ENCODE peak calls at places on chromosomes 6 and 20, in five cellular contexts. One of them, this sample, is unnamed.

GRCh38 chr6:18081025-18081668 is 41.3 kb downstream of the NHLRC1 start:
- DNase-seq in HepG2: peak; percentile 89
- DNase-seq in GM12878: no peak
- DNase-seq in A549: peak; percentile 80
- DNase-seq in H1: no peak
- DNase-seq in this sample: no peak

GRCh38 chr6:149032599-149033405 is 284.7 kb upstream of the TAB2 start:
- DNase-seq in HepG2: peak; percentile 98
- DNase-seq in H1: no peak
- DNase-seq in A549: peak; percentile 83
- DNase-seq in GM12878: peak; percentile 92
- DNase-seq in this sample: no peak

GRCh38 chr20:43372051-43372450 is 85.6 kb upstream of the SRSF6 start:
- DNase-seq in A549: no peak
- DNase-seq in HepG2: no peak
- DNase-seq in H1: no peak
- DNase-seq in GM12878: no peak
- DNase-seq in this sample: no peak

GRCh38 chr6:44715925-44716324 is 328.4 kb downstream of the CDC5L start:
- DNase-seq in HepG2: no peak
- DNase-seq in A549: no peak
- DNase-seq in GM12878: no peak
- DNase-seq in H1: no peak
- DNase-seq in this sample: no peak

GRCh38 chr6:123306334-123306733 is 310.3 kb downstream of the CLVS2 start:
- DNase-seq in GM12878: no peak
- DNase-seq in H1: no peak
- DNase-seq in A549: no peak
- DNase-seq in HepG2: no peak
- DNase-seq in this sample: no peak

GRCh38 chr6:167116109-167116837 is 6.6 kb upstream of the CCR6 start:
- DNase-seq in GM12878: no peak
- DNase-seq in A549: no peak
- DNase-seq in HepG2: no peak
- DNase-seq in H1: no peak
- DNase-seq in this sample: no peak

GRCh38 chr6:170132011-170132521 is 158.8 kb downstream of the DLL1 start:
- DNase-seq in A549: no peak
- DNase-seq in H1: peak; percentile 33
- DNase-seq in HepG2: no peak
- DNase-seq in GM12878: no peak
- DNase-seq in this sample: no peak

GRCh38 chr20:62253398-62253797 is 15.1 kb downstream of the OSBPL2 start:
- DNase-seq in H1: no peak
- DNase-seq in A549: no peak
- DNase-seq in HepG2: no peak
- DNase-seq in GM12878: no peak
- DNase-seq in this sample: no peak

GRCh38 chr20:11003341-11003740 is 329.5 kb upstream of the JAG1 start:
- DNase-seq in A549: no peak
- DNase-seq in H1: no peak
- DNase-seq in GM12878: no peak
- DNase-seq in HepG2: no peak
- DNase-seq in this sample: no peak

GRCh38 chr6:108544586-108544985 is 16.1 kb upstream of the FOXO3 start:
- DNase-seq in GM12878: no peak
- DNase-seq in HepG2: no peak
- DNase-seq in A549: no peak
- DNase-seq in H1: no peak
- DNase-seq in this sample: no peak

GRCh38 chr6:12164508-12164770 is 125.7 kb upstream of the EDN1 start:
- DNase-seq in HepG2: no peak
- DNase-seq in GM12878: no peak
- DNase-seq in A549: no peak
- DNase-seq in H1: no peak
- DNase-seq in this sample: no peak

GRCh38 chr6:165245287-165245686 is 64.1 kb downstream of the C6orf118 start:
- DNase-seq in H1: no peak
- DNase-seq in GM12878: no peak
- DNase-seq in HepG2: no peak
- DNase-seq in A549: peak; percentile 18
- DNase-seq in this sample: no peak

GRCh38 chr6:16731503-16732018 is 29.7 kb downstream of the ATXN1 start:
- DNase-seq in HepG2: no peak
- DNase-seq in GM12878: peak; percentile 61
- DNase-seq in H1: no peak
- DNase-seq in A549: no peak
- DNase-seq in this sample: no peak

GRCh38 chr6:2450546-2450945 is 205.1 kb upstream of the GMDS start:
- DNase-seq in H1: no peak
- DNase-seq in GM12878: no peak
- DNase-seq in HepG2: no peak
- DNase-seq in A549: no peak
- DNase-seq in this sample: no peak

GRCh38 chr20:62401331-62401779 is 5.7 kb downstream of the CABLES2 start:
- DNase-seq in GM12878: no peak
- DNase-seq in HepG2: no peak
- DNase-seq in H1: peak; percentile 85
- DNase-seq in A549: peak; percentile 61
- DNase-seq in this sample: peak; percentile 49

GRCh38 chr6:147930743-147931142 is 411.9 kb upstream of the SASH1 start:
- DNase-seq in H1: no peak
- DNase-seq in HepG2: no peak
- DNase-seq in GM12878: no peak
- DNase-seq in A549: no peak
- DNase-seq in this sample: no peak

GRCh38 chr6:153879826-153880225 is 159.2 kb upstream of the OPRM1 start:
- DNase-seq in HepG2: no peak
- DNase-seq in A549: no peak
- DNase-seq in H1: no peak
- DNase-seq in GM12878: no peak
- DNase-seq in this sample: no peak

GRCh38 chr6:170227996-170228550 is 62.8 kb downstream of the DLL1 start:
- DNase-seq in HepG2: no peak
- DNase-seq in GM12878: no peak
- DNase-seq in H1: no peak
- DNase-seq in A549: no peak
- DNase-seq in this sample: no peak

GRCh38 chr6:54916858-54917257 is 70.3 kb downstream of the FAM83B start:
- DNase-seq in GM12878: no peak
- DNase-seq in H1: no peak
- DNase-seq in A549: peak; percentile 32
- DNase-seq in HepG2: no peak
- DNase-seq in this sample: no peak

GRCh38 chr20:25584905-25585704 is at the start of gene NINL:
- DNase-seq in HepG2: peak; percentile 82
- DNase-seq in GM12878: no peak
- DNase-seq in A549: peak; percentile 85
- DNase-seq in H1: peak; percentile 89
- DNase-seq in this sample: peak; percentile 24
- TF ChIP-seq KDM1A in HepG2: no peak
- TF ChIP-seq KDM1A in GM12878: no peak
- TF ChIP-seq KDM1A in A549: no peak
- TF ChIP-seq KDM1A in H1: no peak
- TF ChIP-seq KDM1A in this sample: no peak

DNA sequence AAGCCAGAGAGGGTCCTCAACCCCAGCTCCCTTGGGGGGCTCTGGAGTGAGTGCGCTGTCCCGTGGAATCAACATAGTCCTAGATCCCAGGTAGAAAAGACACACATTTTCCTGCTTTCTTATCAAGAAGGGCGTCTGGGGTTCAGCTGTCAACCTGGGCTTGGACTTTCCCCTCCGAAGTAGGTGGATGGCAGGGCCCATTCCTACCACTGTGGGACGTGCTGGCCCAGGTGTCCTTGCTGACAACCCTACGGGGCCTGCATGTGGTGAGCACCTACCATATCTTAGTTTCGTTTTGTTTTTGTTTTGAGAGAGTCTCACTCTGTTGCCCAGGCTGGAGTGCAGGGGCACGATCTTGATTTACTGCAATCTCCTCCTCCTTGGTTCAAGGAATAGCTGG is 42.4 kb downstream of the MYT1 start:
- DNase-seq in GM12878: no peak
- DNase-seq in H1: no peak
- DNase-seq in A549: no peak
- DNase-seq in HepG2: no peak
- DNase-seq in this sample: no peak
- TF ChIP-seq KDM1A in GM12878: no peak
- TF ChIP-seq KDM1A in H1: no peak
- TF ChIP-seq KDM1A in A549: no peak
- TF ChIP-seq KDM1A in HepG2: no peak
- TF ChIP-seq KDM1A in this sample: no peak

GRCh38 chr6:37474316-37474715 is 25.4 kb downstream of the CCDC167 start:
- DNase-seq in H1: no peak
- DNase-seq in A549: no peak
- DNase-seq in HepG2: no peak
- DNase-seq in GM12878: no peak
- DNase-seq in this sample: no peak
- TF ChIP-seq KDM1A in H1: no peak
- TF ChIP-seq KDM1A in A549: no peak
- TF ChIP-seq KDM1A in HepG2: no peak
- TF ChIP-seq KDM1A in GM12878: no peak
- TF ChIP-seq KDM1A in this sample: no peak

GRCh38 chr6:46251583-46252339 is 81.0 kb upstream of the ENPP5 start:
- DNase-seq in HepG2: no peak
- DNase-seq in A549: no peak
- DNase-seq in GM12878: no peak
- DNase-seq in H1: no peak
- DNase-seq in this sample: no peak
- TF ChIP-seq KDM1A in HepG2: no peak
- TF ChIP-seq KDM1A in A549: no peak
- TF ChIP-seq KDM1A in GM12878: no peak
- TF ChIP-seq KDM1A in H1: no peak
- TF ChIP-seq KDM1A in this sample: no peak

GRCh38 chr6:136812174-136812573 is 10.2 kb upstream of the PEX7 start:
- DNase-seq in H1: no peak
- DNase-seq in A549: no peak
- DNase-seq in GM12878: no peak
- DNase-seq in HepG2: no peak
- DNase-seq in this sample: no peak
- TF ChIP-seq KDM1A in H1: no peak
- TF ChIP-seq KDM1A in A549: no peak
- TF ChIP-seq KDM1A in GM12878: no peak
- TF ChIP-seq KDM1A in HepG2: no peak
- TF ChIP-seq KDM1A in this sample: no peak

GRCh38 chr6:111601875-111602274 is 3.8 kb downstream of the TRAF3IP2 start:
- DNase-seq in GM12878: no peak
- DNase-seq in A549: no peak
- DNase-seq in H1: no peak
- DNase-seq in HepG2: no peak
- DNase-seq in this sample: no peak
- TF ChIP-seq KDM1A in GM12878: no peak
- TF ChIP-seq KDM1A in A549: no peak
- TF ChIP-seq KDM1A in H1: no peak
- TF ChIP-seq KDM1A in HepG2: no peak
- TF ChIP-seq KDM1A in this sample: no peak

DNA sequence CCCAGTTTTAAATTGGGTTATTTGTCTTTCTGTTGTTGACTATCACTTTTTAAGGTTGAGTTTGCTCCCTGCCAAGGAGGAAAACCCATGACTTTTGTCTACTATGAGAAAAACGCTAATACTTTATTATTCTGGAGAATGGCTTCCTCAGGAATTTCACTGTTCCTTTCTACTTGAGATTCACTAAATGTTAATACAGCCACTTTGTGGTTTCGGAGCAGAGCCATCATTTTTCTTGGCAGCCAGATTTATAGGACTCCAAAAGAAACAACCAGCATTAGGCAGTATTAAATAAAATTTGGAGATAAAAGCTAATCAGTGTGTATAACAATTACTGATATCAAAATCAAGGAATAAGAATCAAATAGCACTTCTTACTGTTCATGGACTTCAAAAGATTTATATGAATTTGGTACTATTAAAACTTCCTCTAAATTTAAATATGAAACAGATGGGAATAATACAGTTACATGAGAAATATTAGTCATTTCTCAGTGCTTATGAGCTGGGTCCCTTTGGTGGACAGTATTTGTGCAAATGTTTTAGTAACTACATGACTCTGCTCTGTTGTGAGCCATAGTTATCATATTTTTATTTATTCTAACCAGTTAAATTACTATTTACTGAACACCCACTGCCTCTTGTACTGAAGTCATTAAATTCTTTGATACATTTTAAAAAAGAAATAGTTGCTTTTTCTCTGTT is 64.1 kb upstream of the FBXO30 start:
- DNase-seq in HepG2: no peak
- DNase-seq in A549: no peak
- DNase-seq in H1: no peak
- DNase-seq in GM12878: no peak
- DNase-seq in this sample: no peak
- TF ChIP-seq KDM1A in HepG2: no peak
- TF ChIP-seq KDM1A in A549: no peak
- TF ChIP-seq KDM1A in H1: no peak
- TF ChIP-seq KDM1A in GM12878: no peak
- TF ChIP-seq KDM1A in this sample: no peak

GRCh38 chr20:41145317-41145716 is 8.0 kb downstream of the PLCG1 start:
- DNase-seq in A549: no peak
- DNase-seq in H1: no peak
- DNase-seq in GM12878: no peak
- DNase-seq in HepG2: no peak
- DNase-seq in this sample: no peak
- TF ChIP-seq KDM1A in A549: no peak
- TF ChIP-seq KDM1A in H1: no peak
- TF ChIP-seq KDM1A in GM12878: no peak
- TF ChIP-seq KDM1A in HepG2: no peak
- TF ChIP-seq KDM1A in this sample: no peak

This sample was measured in K562.